ENCODE peak calls at places on chromosomes 2 and 18, in six cellular contexts. One of them, this sample, is unnamed.

GRCh38 chr2:217749009-217749408 is 253.8 kb downstream of the TNS1 start:
- DNase-seq in sigmoid colon: peak; percentile 79
- DNase-seq in GM20000: no peak
- DNase-seq in NCI-H510A treated with DMSO at 0.1 percent for 48 hours: no peak
- DNase-seq in T1000: no peak
- DNase-seq in stimulated activated CD4-positive, alpha-beta T cell treated with anti-CD3 and anti-CD28 coated beads, Interleukin-4, amount 100 ng/mL, for 4 hours: no peak
- DNase-seq in this sample: no peak

GRCh38 chr2:128636802-128637147 is 318.1 kb upstream of the HS6ST1 start:
- DNase-seq in sigmoid colon: no peak
- DNase-seq in GM20000: no peak
- DNase-seq in NCI-H510A treated with DMSO at 0.1 percent for 48 hours: peak; percentile 18
- DNase-seq in T1000: no peak
- DNase-seq in stimulated activated CD4-positive, alpha-beta T cell treated with anti-CD3 and anti-CD28 coated beads, Interleukin-4, amount 100 ng/mL, for 4 hours: no peak
- DNase-seq in this sample: no peak

GRCh38 chr2:218368621-218369153 is 12.0 kb downstream of the CATIP start:
- DNase-seq in sigmoid colon: peak; percentile 88
- DNase-seq in GM20000: peak; percentile 55
- DNase-seq in NCI-H510A treated with DMSO at 0.1 percent for 48 hours: peak; percentile 79
- DNase-seq in T1000: no peak
- DNase-seq in stimulated activated CD4-positive, alpha-beta T cell treated with anti-CD3 and anti-CD28 coated beads, Interleukin-4, amount 100 ng/mL, for 4 hours: no peak
- DNase-seq in this sample: no peak

GRCh38 chr2:214180686-214181085 is 230.2 kb upstream of the VWC2L start:
- DNase-seq in sigmoid colon: no peak
- DNase-seq in GM20000: no peak
- DNase-seq in NCI-H510A treated with DMSO at 0.1 percent for 48 hours: no peak
- DNase-seq in T1000: no peak
- DNase-seq in stimulated activated CD4-positive, alpha-beta T cell treated with anti-CD3 and anti-CD28 coated beads, Interleukin-4, amount 100 ng/mL, for 4 hours: no peak
- DNase-seq in this sample: no peak

GRCh38 chr2:227817940-227818568 is 4.4 kb downstream of the CCL20 start:
- DNase-seq in sigmoid colon: peak; percentile 93
- DNase-seq in GM20000: no peak
- DNase-seq in NCI-H510A treated with DMSO at 0.1 percent for 48 hours: peak; percentile 72
- DNase-seq in T1000: peak; percentile 94
- DNase-seq in stimulated activated CD4-positive, alpha-beta T cell treated with anti-CD3 and anti-CD28 coated beads, Interleukin-4, amount 100 ng/mL, for 4 hours: peak; percentile 68
- DNase-seq in this sample: peak; percentile 99

GRCh38 chr18:5456577-5457466 is 87.0 kb downstream of the EPB41L3 start:
- DNase-seq in sigmoid colon: peak; percentile 68
- DNase-seq in GM20000: no peak
- DNase-seq in NCI-H510A treated with DMSO at 0.1 percent for 48 hours: no peak
- DNase-seq in T1000: no peak
- DNase-seq in stimulated activated CD4-positive, alpha-beta T cell treated with anti-CD3 and anti-CD28 coated beads, Interleukin-4, amount 100 ng/mL, for 4 hours: no peak
- DNase-seq in this sample: no peak

GRCh38 chr2:24730481-24730880 is 62.7 kb downstream of the PTRHD1 start:
- DNase-seq in sigmoid colon: no peak
- DNase-seq in GM20000: no peak
- DNase-seq in NCI-H510A treated with DMSO at 0.1 percent for 48 hours: no peak
- DNase-seq in T1000: no peak
- DNase-seq in stimulated activated CD4-positive, alpha-beta T cell treated with anti-CD3 and anti-CD28 coated beads, Interleukin-4, amount 100 ng/mL, for 4 hours: no peak
- DNase-seq in this sample: no peak

GRCh38 chr2:218400167-218400929 is 680 bp downstream of the CTDSP1 start:
- DNase-seq in sigmoid colon: peak; percentile 79
- DNase-seq in GM20000: peak; percentile 60
- DNase-seq in NCI-H510A treated with DMSO at 0.1 percent for 48 hours: no peak
- DNase-seq in T1000: no peak
- DNase-seq in stimulated activated CD4-positive, alpha-beta T cell treated with anti-CD3 and anti-CD28 coated beads, Interleukin-4, amount 100 ng/mL, for 4 hours: peak; percentile 39
- DNase-seq in this sample: no peak

GRCh38 chr2:95062716-95063400 is 37.4 kb downstream of the MAL start:
- DNase-seq in sigmoid colon: peak; percentile 6
- DNase-seq in GM20000: peak; percentile 54
- DNase-seq in NCI-H510A treated with DMSO at 0.1 percent for 48 hours: peak; percentile 23
- DNase-seq in T1000: no peak
- DNase-seq in stimulated activated CD4-positive, alpha-beta T cell treated with anti-CD3 and anti-CD28 coated beads, Interleukin-4, amount 100 ng/mL, for 4 hours: no peak
- DNase-seq in this sample: no peak

GRCh38 chr18:28007841-28008240 is 169.1 kb downstream of the CDH2 start:
- DNase-seq in sigmoid colon: no peak
- DNase-seq in GM20000: no peak
- DNase-seq in NCI-H510A treated with DMSO at 0.1 percent for 48 hours: no peak
- DNase-seq in T1000: no peak
- DNase-seq in stimulated activated CD4-positive, alpha-beta T cell treated with anti-CD3 and anti-CD28 coated beads, Interleukin-4, amount 100 ng/mL, for 4 hours: no peak
- DNase-seq in this sample: no peak

GRCh38 chr2:42928692-42929576 is 136.6 kb upstream of the HAAO start:
- DNase-seq in sigmoid colon: no peak
- DNase-seq in GM20000: no peak
- DNase-seq in NCI-H510A treated with DMSO at 0.1 percent for 48 hours: no peak
- DNase-seq in T1000: no peak
- DNase-seq in stimulated activated CD4-positive, alpha-beta T cell treated with anti-CD3 and anti-CD28 coated beads, Interleukin-4, amount 100 ng/mL, for 4 hours: no peak
- DNase-seq in this sample: no peak

GRCh38 chr18:23580677-23581367 is 5.5 kb downstream of the NPC1 start:
- DNase-seq in sigmoid colon: no peak
- DNase-seq in GM20000: no peak
- DNase-seq in NCI-H510A treated with DMSO at 0.1 percent for 48 hours: no peak
- DNase-seq in T1000: no peak
- DNase-seq in stimulated activated CD4-positive, alpha-beta T cell treated with anti-CD3 and anti-CD28 coated beads, Interleukin-4, amount 100 ng/mL, for 4 hours: no peak
- DNase-seq in this sample: no peak

GRCh38 chr2:218839893-218840292 is 8.3 kb upstream of the PRKAG3 start:
- DNase-seq in sigmoid colon: no peak
- DNase-seq in GM20000: no peak
- DNase-seq in NCI-H510A treated with DMSO at 0.1 percent for 48 hours: no peak
- DNase-seq in T1000: no peak
- DNase-seq in stimulated activated CD4-positive, alpha-beta T cell treated with anti-CD3 and anti-CD28 coated beads, Interleukin-4, amount 100 ng/mL, for 4 hours: no peak
- DNase-seq in this sample: no peak

GRCh38 chr2:130729311-130730299 is 735 bp downstream of the GPR148 start:
- DNase-seq in sigmoid colon: no peak
- DNase-seq in GM20000: no peak
- DNase-seq in NCI-H510A treated with DMSO at 0.1 percent for 48 hours: peak; percentile 73
- DNase-seq in T1000: no peak
- DNase-seq in stimulated activated CD4-positive, alpha-beta T cell treated with anti-CD3 and anti-CD28 coated beads, Interleukin-4, amount 100 ng/mL, for 4 hours: no peak
- DNase-seq in this sample: no peak

GRCh38 chr18:12608292-12608691 is 49.6 kb downstream of the SPIRE1 start:
- DNase-seq in sigmoid colon: no peak
- DNase-seq in GM20000: no peak
- DNase-seq in NCI-H510A treated with DMSO at 0.1 percent for 48 hours: no peak
- DNase-seq in T1000: no peak
- DNase-seq in stimulated activated CD4-positive, alpha-beta T cell treated with anti-CD3 and anti-CD28 coated beads, Interleukin-4, amount 100 ng/mL, for 4 hours: no peak
- DNase-seq in this sample: no peak

GRCh38 chr18:50748243-50749229 is 71.3 kb downstream of the MRO start:
- DNase-seq in sigmoid colon: no peak
- DNase-seq in GM20000: no peak
- DNase-seq in NCI-H510A treated with DMSO at 0.1 percent for 48 hours: peak; percentile 23
- DNase-seq in T1000: no peak
- DNase-seq in stimulated activated CD4-positive, alpha-beta T cell treated with anti-CD3 and anti-CD28 coated beads, Interleukin-4, amount 100 ng/mL, for 4 hours: no peak
- DNase-seq in this sample: no peak

GRCh38 chr18:75163736-75164135 is 45.2 kb downstream of the PTGR3 start:
- DNase-seq in sigmoid colon: no peak
- DNase-seq in GM20000: no peak
- DNase-seq in NCI-H510A treated with DMSO at 0.1 percent for 48 hours: no peak
- DNase-seq in T1000: no peak
- DNase-seq in stimulated activated CD4-positive, alpha-beta T cell treated with anti-CD3 and anti-CD28 coated beads, Interleukin-4, amount 100 ng/mL, for 4 hours: no peak
- DNase-seq in this sample: no peak

GRCh38 chr2:182267971-182268370 is 158.9 kb downstream of the PDE1A start:
- DNase-seq in sigmoid colon: no peak
- DNase-seq in GM20000: no peak
- DNase-seq in NCI-H510A treated with DMSO at 0.1 percent for 48 hours: no peak
- DNase-seq in T1000: no peak
- DNase-seq in stimulated activated CD4-positive, alpha-beta T cell treated with anti-CD3 and anti-CD28 coated beads, Interleukin-4, amount 100 ng/mL, for 4 hours: no peak
- DNase-seq in this sample: no peak

GRCh38 chr18:6414723-6415362 is at the start of gene L3MBTL4:
- DNase-seq in sigmoid colon: peak; percentile 64
- DNase-seq in GM20000: peak; percentile 82
- DNase-seq in NCI-H510A treated with DMSO at 0.1 percent for 48 hours: peak; percentile 88
- DNase-seq in T1000: no peak
- DNase-seq in stimulated activated CD4-positive, alpha-beta T cell treated with anti-CD3 and anti-CD28 coated beads, Interleukin-4, amount 100 ng/mL, for 4 hours: no peak
- DNase-seq in this sample: no peak

GRCh38 chr2:86791574-86791973 is 861 bp upstream of the CD8A start:
- DNase-seq in sigmoid colon: no peak
- DNase-seq in GM20000: no peak
- DNase-seq in NCI-H510A treated with DMSO at 0.1 percent for 48 hours: no peak
- DNase-seq in T1000: no peak
- DNase-seq in stimulated activated CD4-positive, alpha-beta T cell treated with anti-CD3 and anti-CD28 coated beads, Interleukin-4, amount 100 ng/mL, for 4 hours: no peak
- DNase-seq in this sample: no peak

GRCh38 chr2:191304939-191305875 is 60.0 kb downstream of the MYO1B start:
- DNase-seq in sigmoid colon: peak; percentile 85
- DNase-seq in GM20000: no peak
- DNase-seq in NCI-H510A treated with DMSO at 0.1 percent for 48 hours: no peak
- DNase-seq in T1000: no peak
- DNase-seq in stimulated activated CD4-positive, alpha-beta T cell treated with anti-CD3 and anti-CD28 coated beads, Interleukin-4, amount 100 ng/mL, for 4 hours: no peak
- DNase-seq in this sample: peak; percentile 69

GRCh38 chr2:2743164-2743571 is 412.1 kb upstream of the MYT1L start:
- DNase-seq in sigmoid colon: peak; percentile 80
- DNase-seq in GM20000: no peak
- DNase-seq in NCI-H510A treated with DMSO at 0.1 percent for 48 hours: no peak
- DNase-seq in T1000: no peak
- DNase-seq in stimulated activated CD4-positive, alpha-beta T cell treated with anti-CD3 and anti-CD28 coated beads, Interleukin-4, amount 100 ng/mL, for 4 hours: no peak
- DNase-seq in this sample: no peak